ENCODE peak calls at places on chromosomes 11 and 22, in seven cellular contexts. L is foreskin melanocyte; A is GM06990; F is GM23248; E is HEK293T; Q is stimulated activated naive CD4-positive, alpha-beta T cell treated with Interleukin-2 at 50 U/mL for 16 hours; W is kidney glomerular epithelial cell. P is an unnamed sample.

GRCh38 chr22:25235547-25236290 is 16.3 kb downstream of the CRYBB2 start:
- DNase-seq in L (peak; percentile 59), A (peak; percentile 74), F (peak; percentile 71), E (peak; percentile 100), Q (peak; percentile 39), W (peak; percentile 65), P (peak; percentile 99)

GRCh38 chr11:44927174-44927661 is 23.5 kb downstream of the TP53I11 start:
- DNase-seq in L (peak; percentile 35), A (no peak), F (peak; percentile 83), E (peak; percentile 79), Q (peak; percentile 42), W (peak; percentile 54), P (peak; percentile 97)

GRCh38 chr22:49490692-49491091 is 337.0 kb downstream of the BRD1 start:
- DNase-seq in L (no peak), A (no peak), F (no peak), E (no peak), Q (no peak), W (no peak), P (no peak)

GRCh38 chr11:119345685-119346084 is 820 bp downstream of the MFRP start:
- DNase-seq in L (no peak), A (no peak), F (no peak), E (no peak), Q (no peak), W (no peak), P (no peak)

GRCh38 chr11:128796275-128796674 is 70.8 kb downstream of the KCNJ1 start:
- DNase-seq in L (no peak), A (peak; percentile 53), F (peak; percentile 62), E (no peak), Q (no peak), W (no peak), P (peak; percentile 79)

GRCh38 chr11:76825726-76826396 is 34.9 kb upstream of the ACER3 start:
- DNase-seq in L (no peak), A (no peak), F (no peak), E (no peak), Q (no peak), W (no peak), P (no peak)

GRCh38 chr11:26947379-26947844 is 46.5 kb upstream of the FIBIN start:
- DNase-seq in L (peak; percentile 13), A (no peak), F (peak; percentile 98), E (no peak), Q (no peak), W (peak; percentile 38), P (peak; percentile 81)

GRCh38 chr11:119126675-119127268 is 5.4 kb downstream of the HINFP start:
- DNase-seq in L (no peak), A (no peak), F (no peak), E (no peak), Q (no peak), W (no peak), P (peak; percentile 14)

GRCh38 chr11:47189100-47189834 is 3.0 kb upstream of the PACSIN3 start:
- DNase-seq in L (no peak), A (no peak), F (peak; percentile 77), E (no peak), Q (no peak), W (peak; percentile 93), P (peak; percentile 92)

GRCh38 chr11:115579181-115579825 is 75.1 kb upstream of the CADM1 start:
- DNase-seq in L (no peak), A (no peak), F (no peak), E (no peak), Q (no peak), W (no peak), P (no peak)

GRCh38 chr11:87338046-87338639 is 300.4 kb downstream of the TMEM135 start:
- DNase-seq in L (no peak), A (no peak), F (peak; percentile 10), E (no peak), Q (no peak), W (no peak), P (no peak)

GRCh38 chr11:85787809-85788805 is 22.8 kb downstream of the SYTL2 start:
- DNase-seq in L (no peak), A (no peak), F (peak; percentile 15), E (no peak), Q (no peak), W (peak; percentile 77), P (no peak)